ENCODE peak calls at places on chromosome 22, in four cellular contexts. J, Y, D and I are unnamed samples.

GRCh38 chr22:27112273-27112672 is 454.9 kb downstream of the MIAT start:
- DNase-seq in J (no peak), Y (no peak), D (no peak), I (no peak)

GRCh38 chr22:44159811-44160210 is 20.9 kb upstream of the PARVG start:
- DNase-seq in J (no peak), Y (no peak), D (no peak), I (no peak)

GRCh38 chr22:30420401-30421178 is 5.0 kb upstream of the MTFP1 start:
- DNase-seq in J (no peak), Y (no peak), D (no peak), I (no peak)

GRCh38 chr22:20094158-20094807 is 14.2 kb downstream of the DGCR8 start:
- DNase-seq in J (no peak), Y (no peak), D (no peak), I (no peak)

GRCh38 chr22:33324228-33324627 is 266.0 kb upstream of the SYN3 start:
- DNase-seq in J (no peak), Y (no peak), D (no peak), I (no peak)

GRCh38 chr22:36816635-36817428 is at the start of gene PVALB:
- DNase-seq in J (no peak), Y (no peak), D (no peak), I (no peak)

GRCh38 chr22:26735019-26735409 is 77.6 kb downstream of the MIAT start:
- DNase-seq in J (no peak), Y (no peak), D (no peak), I (no peak)

GRCh38 chr22:45977551-45978274 is 751 bp upstream of the WNT7B start:
- DNase-seq in J (no peak), Y (no peak), D (no peak), I (no peak)

GRCh38 chr22:50280708-50281383 is 10.7 kb upstream of the MAPK11 start:
- DNase-seq in J (no peak), Y (no peak), D (no peak), I (no peak)

GRCh38 chr22:48478124-48478523 is 1349.5 kb downstream of the BRD1 start:
- DNase-seq in J (no peak), Y (no peak), D (no peak), I (no peak)

GRCh38 chr22:17303840-17304779 is 65.2 kb upstream of the CECR2 start:
- DNase-seq in J (peak; percentile 42), Y (peak; percentile 78), D (no peak), I (no peak)

GRCh38 chr22:25627271-25627848 is 62.9 kb downstream of the GRK3 start:
- DNase-seq in J (no peak), Y (no peak), D (no peak), I (no peak)

GRCh38 chr22:39068033-39068785 is 8.9 kb upstream of the APOBEC3G start:
- DNase-seq in J (no peak), Y (no peak), D (no peak), I (no peak)

GRCh38 chr22:39214383-39215069 is 30.3 kb downstream of the PDGFB start:
- DNase-seq in J (no peak), Y (no peak), D (no peak), I (peak; percentile 80)

GRCh38 chr22:18056161-18056666 is 21.6 kb upstream of the PEX26 start:
- DNase-seq in J (no peak), Y (no peak), D (no peak), I (no peak)

GRCh38 chr22:22387386-22387736 is 121.2 kb downstream of the ZNF280B start:
- DNase-seq in J (no peak), Y (no peak), D (no peak), I (no peak)

GRCh38 chr22:49404020-49404419 is 423.7 kb downstream of the BRD1 start:
- DNase-seq in J (no peak), Y (no peak), D (no peak), I (no peak)

GRCh38 chr22:37740455-37741311 is 43.8 kb downstream of the TRIOBP start:
- DNase-seq in J (no peak), Y (peak; percentile 45), D (no peak), I (no peak)

GRCh38 chr22:29704528-29705285 is 15.1 kb upstream of the CABP7 start:
- DNase-seq in J (no peak), Y (no peak), D (no peak), I (no peak)

GRCh38 chr22:40322818-40323447 is 23.4 kb upstream of the ADSL start:
- DNase-seq in J (no peak), Y (no peak), D (no peak), I (no peak)

GRCh38 chr22:45268958-45269844 is 15.5 kb upstream of the UPK3A start:
- DNase-seq in J (peak; percentile 94), Y (peak; percentile 80), D (no peak), I (peak; percentile 76)

GRCh38 chr22:48490513-48491411 is 1336.9 kb downstream of the BRD1 start:
- DNase-seq in J (no peak), Y (no peak), D (no peak), I (peak; percentile 12)

GRCh38 chr22:38032681-38033521 is 24.3 kb upstream of the PICK1 start:
- DNase-seq in J (no peak), Y (no peak), D (no peak), I (no peak)

GRCh38 chr22:46499798-46500174 is 37.6 kb downstream of the CELSR1 start:
- DNase-seq in J (no peak), Y (no peak), D (no peak), I (no peak)

GRCh38 chr22:36028646-36029405 is at the start of gene RBFOX2:
- DNase-seq in J (peak; percentile 49), Y (peak; percentile 60), D (peak; percentile 79), I (peak; percentile 96)

GRCh38 chr22:29766632-29767288 is at the start of gene ZMAT5:
- DNase-seq in J (peak; percentile 90), Y (peak; percentile 92), D (peak; percentile 89), I (peak; percentile 98)

GRCh38 chr22:28208036-28208435 is 289.0 kb upstream of the PITPNB start:
- DNase-seq in J (no peak), Y (no peak), D (no peak), I (no peak)

GRCh38 chr22:30806391-30806861 is 111.8 kb downstream of the OSBP2 start:
- DNase-seq in J (no peak), Y (no peak), D (no peak), I (no peak)